ENCODE peak calls at places on chromosomes 5 and 9, in five cellular contexts. One of them, this sample, is unnamed.

GRCh38 chr5:172748341-172748843 is 22.6 kb downstream of the DUSP1 start:
- DNase-seq in A673: no peak
- DNase-seq in aorta: peak
- DNase-seq in choroid plexus epithelial cell: peak
- DNase-seq in A549: no peak
- DNase-seq in this sample: no peak

GRCh38 chr5:110663525-110663924 is 62.9 kb downstream of the TMEM232 start:
- DNase-seq in A673: no peak
- DNase-seq in choroid plexus epithelial cell: no peak
- DNase-seq in A549: no peak
- DNase-seq in aorta: no peak
- DNase-seq in this sample: no peak

GRCh38 chr5:36978196-36978595 is 101.6 kb downstream of the NIPBL start:
- DNase-seq in A673: no peak
- DNase-seq in choroid plexus epithelial cell: no peak
- DNase-seq in A549: no peak
- DNase-seq in aorta: no peak
- DNase-seq in this sample: no peak

GRCh38 chr9:18795947-18796705 is 236.9 kb downstream of the SAXO1 start:
- DNase-seq in A673: no peak
- DNase-seq in aorta: no peak
- DNase-seq in A549: no peak
- DNase-seq in choroid plexus epithelial cell: peak
- DNase-seq in this sample: peak

GRCh38 chr5:125257057-125257970 is 510.9 kb upstream of the ZNF608 start:
- DNase-seq in choroid plexus epithelial cell: peak
- DNase-seq in A673: peak
- DNase-seq in A549: no peak
- DNase-seq in aorta: no peak
- DNase-seq in this sample: peak

GRCh38 chr5:143045062-143045461 is 274.9 kb downstream of the ARHGAP26 start:
- DNase-seq in A549: no peak
- DNase-seq in aorta: no peak
- DNase-seq in A673: no peak
- DNase-seq in choroid plexus epithelial cell: no peak
- DNase-seq in this sample: no peak

GRCh38 chr5:123700624-123701023 is 188.6 kb downstream of the CSNK1G3 start:
- DNase-seq in aorta: no peak
- DNase-seq in A549: peak
- DNase-seq in choroid plexus epithelial cell: peak
- DNase-seq in A673: peak
- DNase-seq in this sample: peak

GRCh38 chr5:160685219-160685618 is 166.8 kb downstream of the ATP10B start:
- DNase-seq in A549: no peak
- DNase-seq in choroid plexus epithelial cell: no peak
- DNase-seq in A673: no peak
- DNase-seq in aorta: no peak
- DNase-seq in this sample: no peak

GRCh38 chr9:37667706-37668672 is 17.2 kb downstream of the FRMPD1 start:
- DNase-seq in choroid plexus epithelial cell: no peak
- DNase-seq in A673: no peak
- DNase-seq in aorta: no peak
- DNase-seq in A549: peak
- DNase-seq in this sample: no peak

GRCh38 chr9:12708562-12709298 is 15.5 kb downstream of the TYRP1 start:
- DNase-seq in A673: no peak
- DNase-seq in aorta: no peak
- DNase-seq in choroid plexus epithelial cell: peak
- DNase-seq in A549: no peak
- DNase-seq in this sample: peak

GRCh38 chr5:11904270-11904906 is at the start of gene CTNND2:
- DNase-seq in A549: peak
- DNase-seq in A673: peak
- DNase-seq in aorta: no peak
- DNase-seq in choroid plexus epithelial cell: peak
- DNase-seq in this sample: peak

GRCh38 chr5:148372883-148373282 is 10.9 kb upstream of the FBXO38 start:
- DNase-seq in aorta: no peak
- DNase-seq in A673: no peak
- DNase-seq in A549: no peak
- DNase-seq in choroid plexus epithelial cell: no peak
- DNase-seq in this sample: peak

GRCh38 chr5:74625742-74626241 is 14.7 kb downstream of the ENC1 start:
- DNase-seq in A549: no peak
- DNase-seq in A673: peak
- DNase-seq in aorta: no peak
- DNase-seq in choroid plexus epithelial cell: peak
- DNase-seq in this sample: no peak

GRCh38 chr9:108751301-108751824 is 104.4 kb downstream of the ACTL7B start:
- DNase-seq in choroid plexus epithelial cell: no peak
- DNase-seq in aorta: no peak
- DNase-seq in A673: no peak
- DNase-seq in A549: no peak
- DNase-seq in this sample: no peak

GRCh38 chr9:93207326-93207814 is 23.4 kb downstream of the WNK2 start:
- DNase-seq in A549: no peak
- DNase-seq in choroid plexus epithelial cell: peak
- DNase-seq in A673: no peak
- DNase-seq in aorta: peak
- DNase-seq in this sample: peak

GRCh38 chr5:149271717-149272558 is at the start of gene AFAP1L1:
- DNase-seq in A673: peak
- DNase-seq in choroid plexus epithelial cell: peak
- DNase-seq in aorta: peak
- DNase-seq in A549: peak
- DNase-seq in this sample: peak

GRCh38 chr9:94801242-94801641 is 74.7 kb downstream of the AOPEP start:
- DNase-seq in A673: no peak
- DNase-seq in aorta: no peak
- DNase-seq in A549: no peak
- DNase-seq in choroid plexus epithelial cell: no peak
- DNase-seq in this sample: no peak

GRCh38 chr5:68368686-68369359 is 153.3 kb downstream of the PIK3R1 start:
- DNase-seq in A673: no peak
- DNase-seq in A549: no peak
- DNase-seq in aorta: no peak
- DNase-seq in choroid plexus epithelial cell: peak
- DNase-seq in this sample: peak

GRCh38 chr9:98021306-98022040 is 35.1 kb upstream of the NANS start:
- DNase-seq in A549: no peak
- DNase-seq in A673: no peak
- DNase-seq in aorta: no peak
- DNase-seq in choroid plexus epithelial cell: no peak
- DNase-seq in this sample: no peak

GRCh38 chr5:96692436-96692835 is 30.3 kb downstream of the CAST start:
- DNase-seq in A549: no peak
- DNase-seq in A673: no peak
- DNase-seq in aorta: no peak
- DNase-seq in choroid plexus epithelial cell: peak
- DNase-seq in this sample: peak

GRCh38 chr5:75671506-75671905 is 45.7 kb downstream of the POC5 start:
- DNase-seq in A673: no peak
- DNase-seq in choroid plexus epithelial cell: peak
- DNase-seq in A549: no peak
- DNase-seq in aorta: no peak
- DNase-seq in this sample: peak

GRCh38 chr9:107054146-107054545 is 191.2 kb downstream of the ZNF462 start:
- DNase-seq in aorta: no peak
- DNase-seq in A549: no peak
- DNase-seq in A673: no peak
- DNase-seq in choroid plexus epithelial cell: no peak
- DNase-seq in this sample: no peak

GRCh38 chr9:69571032-69571431 is 101.1 kb downstream of the APBA1 start:
- DNase-seq in A549: no peak
- DNase-seq in choroid plexus epithelial cell: no peak
- DNase-seq in aorta: no peak
- DNase-seq in A673: no peak
- DNase-seq in this sample: no peak

GRCh38 chr9:136533775-136534157 is 12.1 kb downstream of the NOTCH1 start:
- DNase-seq in aorta: peak
- DNase-seq in A549: no peak
- DNase-seq in A673: no peak
- DNase-seq in choroid plexus epithelial cell: no peak
- DNase-seq in this sample: no peak

GRCh38 chr9:31519011-31519410 is 865.4 kb upstream of the ACO1 start:
- DNase-seq in choroid plexus epithelial cell: peak
- DNase-seq in A549: no peak
- DNase-seq in aorta: no peak
- DNase-seq in A673: no peak
- DNase-seq in this sample: no peak

GRCh38 chr5:149938272-149938671 is 6.3 kb downstream of the PDE6A start:
- DNase-seq in aorta: peak
- DNase-seq in A549: peak
- DNase-seq in A673: peak
- DNase-seq in choroid plexus epithelial cell: peak
- DNase-seq in this sample: peak

GRCh38 chr9:70389642-70390266 is 24.7 kb downstream of the KLF9 start:
- DNase-seq in A673: no peak
- DNase-seq in choroid plexus epithelial cell: peak
- DNase-seq in A549: no peak
- DNase-seq in aorta: no peak
- DNase-seq in this sample: peak

GRCh38 chr5:149834246-149834855 is 104.2 kb downstream of the PPARGC1B start:
- DNase-seq in A549: peak
- DNase-seq in A673: peak
- DNase-seq in choroid plexus epithelial cell: peak
- DNase-seq in aorta: peak
- DNase-seq in this sample: peak

GRCh38 chr9:122453677-122454135 is 24.0 kb downstream of the OR1J1 start:
- DNase-seq in A549: no peak
- DNase-seq in aorta: no peak
- DNase-seq in A673: no peak
- DNase-seq in choroid plexus epithelial cell: no peak
- DNase-seq in this sample: peak

GRCh38 chr5:83475540-83476469 is 4.3 kb downstream of the VCAN start:
- DNase-seq in A673: peak
- DNase-seq in aorta: no peak
- DNase-seq in choroid plexus epithelial cell: peak
- DNase-seq in A549: no peak
- DNase-seq in this sample: peak

GRCh38 chr5:122880749-122881148 is 35.3 kb downstream of the SNX24 start:
- DNase-seq in choroid plexus epithelial cell: no peak
- DNase-seq in A549: no peak
- DNase-seq in aorta: no peak
- DNase-seq in A673: no peak
- DNase-seq in this sample: no peak

GRCh38 chr5:132747064-132747692 is at the start of gene CCNI2:
- DNase-seq in A549: peak
- DNase-seq in choroid plexus epithelial cell: no peak
- DNase-seq in A673: no peak
- DNase-seq in aorta: peak
- DNase-seq in this sample: peak

GRCh38 chr5:105978011-105978410 is 1692.7 kb downstream of the EFNA5 start:
- DNase-seq in A673: peak
- DNase-seq in choroid plexus epithelial cell: peak
- DNase-seq in A549: no peak
- DNase-seq in aorta: no peak
- DNase-seq in this sample: peak

DNA sequence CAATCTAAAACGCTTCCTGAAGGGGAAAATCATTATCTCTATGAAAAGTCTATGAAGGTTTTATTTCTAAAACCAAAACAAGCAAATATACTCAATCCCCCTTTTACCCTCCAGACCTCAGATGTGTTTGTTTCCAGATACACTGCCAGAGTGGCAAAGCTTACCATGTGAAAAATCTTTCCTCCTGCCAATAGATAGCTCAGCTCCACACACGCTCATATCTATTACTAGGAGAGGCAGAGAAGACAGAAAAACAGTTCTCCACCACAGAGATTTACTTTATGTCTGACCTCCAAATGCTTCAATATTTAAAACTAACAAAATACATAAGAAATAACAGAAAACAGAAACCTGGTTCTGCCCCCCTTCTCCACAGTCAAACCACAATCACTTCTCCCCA is 7.0 kb downstream of the IRX2 start:
- DNase-seq in A673: no peak
- DNase-seq in choroid plexus epithelial cell: no peak
- DNase-seq in aorta: no peak
- DNase-seq in A549: no peak
- DNase-seq in this sample: no peak
- H3K4me3 ChIP-seq in A673: no peak
- H3K4me3 ChIP-seq in choroid plexus epithelial cell: no peak
- H3K4me3 ChIP-seq in aorta: no peak
- H3K4me3 ChIP-seq in A549: no peak
- H3K4me3 ChIP-seq in this sample: no peak

GRCh38 chr5:88882321-88883038 is 504 bp downstream of the MEF2C start:
- DNase-seq in A673: peak
- DNase-seq in choroid plexus epithelial cell: peak
- DNase-seq in aorta: no peak
- DNase-seq in A549: no peak
- DNase-seq in this sample: peak

GRCh38 chr5:88879724-88880123 is 3.3 kb downstream of the MEF2C start:
- DNase-seq in choroid plexus epithelial cell: no peak
- DNase-seq in aorta: no peak
- DNase-seq in A673: no peak
- DNase-seq in A549: no peak
- DNase-seq in this sample: no peak

GRCh38 chr5:88881566-88881965 is 1.4 kb downstream of the MEF2C start:
- DNase-seq in choroid plexus epithelial cell: peak
- DNase-seq in aorta: no peak
- DNase-seq in A549: no peak
- DNase-seq in A673: peak
- DNase-seq in this sample: peak

GRCh38 chr5:88878976-88879375 is 4.0 kb downstream of the MEF2C start:
- DNase-seq in aorta: no peak
- DNase-seq in A549: no peak
- DNase-seq in choroid plexus epithelial cell: peak
- DNase-seq in A673: no peak
- DNase-seq in this sample: peak

DNA sequence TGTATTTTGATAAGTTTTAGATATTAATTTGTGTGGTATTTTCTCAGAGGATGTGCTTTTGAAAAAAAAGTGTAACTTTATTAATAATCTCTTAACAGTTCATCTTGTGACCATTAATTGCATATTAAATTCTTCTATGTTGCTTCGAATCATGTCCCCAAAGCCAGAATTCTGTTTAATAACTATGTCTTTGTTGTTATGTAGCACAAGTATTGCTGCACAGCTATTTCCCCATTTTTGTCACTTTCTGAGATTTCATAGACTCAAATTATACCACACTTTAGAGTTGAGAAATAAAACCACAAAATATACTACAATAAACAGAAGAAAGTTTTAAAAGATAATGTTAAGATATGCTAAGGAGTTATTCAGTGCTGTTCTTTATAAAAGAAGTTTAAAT is 2.8 kb downstream of the MEF2C start:
- DNase-seq in aorta: no peak
- DNase-seq in A673: no peak
- DNase-seq in A549: no peak
- DNase-seq in choroid plexus epithelial cell: no peak
- DNase-seq in this sample: no peak
- H3K4me3 ChIP-seq in aorta: peak
- H3K4me3 ChIP-seq in A673: no peak
- H3K4me3 ChIP-seq in A549: no peak
- H3K4me3 ChIP-seq in choroid plexus epithelial cell: no peak
- H3K4me3 ChIP-seq in this sample: no peak

GRCh38 chr9:124007468-124008306 is 3.9 kb upstream of the LHX2 start:
- DNase-seq in A549: no peak
- DNase-seq in aorta: no peak
- DNase-seq in choroid plexus epithelial cell: no peak
- DNase-seq in A673: no peak
- DNase-seq in this sample: no peak
- H3K4me3 ChIP-seq in A549: peak
- H3K4me3 ChIP-seq in aorta: no peak
- H3K4me3 ChIP-seq in choroid plexus epithelial cell: no peak
- H3K4me3 ChIP-seq in A673: no peak
- H3K4me3 ChIP-seq in this sample: no peak

GRCh38 chr9:6383551-6384225 is 29.3 kb upstream of the UHRF2 start:
- DNase-seq in choroid plexus epithelial cell: peak
- DNase-seq in A549: no peak
- DNase-seq in aorta: peak
- DNase-seq in A673: no peak
- DNase-seq in this sample: peak
- H3K4me3 ChIP-seq in choroid plexus epithelial cell: no peak
- H3K4me3 ChIP-seq in A549: no peak
- H3K4me3 ChIP-seq in aorta: no peak
- H3K4me3 ChIP-seq in A673: no peak
- H3K4me3 ChIP-seq in this sample: peak